ENCODE peak calls at places on chromosomes 4 and X, in four cellular contexts. N is HEK293T, Y is NCI-H1105, L is T-helper 17 cell. S is an unnamed sample.
A peak's percentile ranks its signal among the peaks of the same experiment; 100 is the strongest.

GRCh38 chrX:19377799-19378198 is 34.1 kb downstream of the PDHA1 start:
- DNase-seq in N (no peak), Y (no peak), L (no peak), S (no peak)

GRCh38 chr4:158827475-158828085 is 58.8 kb downstream of the FNIP2 start:
- DNase-seq in N (no peak), Y (no peak), L (no peak), S (no peak)

GRCh38 chr4:17561195-17561909 is 15.6 kb upstream of the LAP3 start:
- DNase-seq in N (no peak), Y (no peak), L (no peak), S (no peak)

GRCh38 chr4:60884545-60884944 is 315.6 kb upstream of the ADGRL3 start:
- DNase-seq in N (no peak), Y (no peak), L (no peak), S (no peak)

GRCh38 chr4:17812125-17812524 is 1.3 kb downstream of the NCAPG start:
- DNase-seq in N (no peak), Y (no peak), L (no peak), S (no peak)

GRCh38 chr4:39054497-39054896 is 7.5 kb upstream of the KLHL5 start:
- DNase-seq in N (no peak), Y (no peak), L (no peak), S (no peak)

GRCh38 chrX:151825927-151826471 is 86.7 kb upstream of the MAGEA4 start:
- DNase-seq in N (no peak), Y (no peak), L (no peak), S (no peak)

GRCh38 chr4:83369825-83370639 is 35.4 kb upstream of the HPSE start:
- DNase-seq in N (no peak), Y (no peak), L (no peak), S (no peak)

GRCh38 chr4:105896984-105897760 is 1.9 kb downstream of the NPNT start:
- DNase-seq in N (no peak), Y (no peak), L (no peak), S (no peak)

GRCh38 chr4:147362868-147363440 is 117.9 kb upstream of the EDNRA start:
- DNase-seq in N (no peak), Y (peak; percentile 55), L (no peak), S (no peak)

GRCh38 chr4:41646862-41647261 is 101.7 kb downstream of the PHOX2B start:
- DNase-seq in N (no peak), Y (no peak), L (no peak), S (no peak)

GRCh38 chrX:110407910-110408545 is 49.4 kb downstream of the RTL9 start:
- DNase-seq in N (peak; percentile 77), Y (peak; percentile 54), L (peak; percentile 36), S (peak; percentile 39)

GRCh38 chr4:69194166-69194565 is 20.4 kb downstream of the UGT2B11 start:
- DNase-seq in N (no peak), Y (no peak), L (no peak), S (no peak)

GRCh38 chrX:55109304-55109703 is 20.5 kb downstream of the PAGE2 start:
- DNase-seq in N (no peak), Y (no peak), L (no peak), S (no peak)

GRCh38 chrX:115892787-115893671 is 277.5 kb upstream of the AGTR2 start:
- DNase-seq in N (peak; percentile 65), Y (no peak), L (no peak), S (peak; percentile 36)

GRCh38 chr4:39032218-39033085 is at the start of gene TMEM156:
- DNase-seq in N (no peak), Y (no peak), L (no peak), S (peak; percentile 69)

GRCh38 chrX:27600686-27601085 is 10.5 kb downstream of the DCAF8L2 start:
- DNase-seq in N (no peak), Y (no peak), L (no peak), S (no peak)

GRCh38 chr4:73897380-73898136 is 28.4 kb downstream of the CXCL1 start:
- DNase-seq in N (no peak), Y (no peak), L (no peak), S (no peak)

GRCh38 chr4:112270643-112271484 is 14.8 kb downstream of the TIFA start:
- DNase-seq in N (no peak), Y (no peak), L (no peak), S (no peak)

GRCh38 chrX:84909151-84909550 is 94.5 kb upstream of the APOOL start:
- DNase-seq in N (no peak), Y (no peak), L (no peak), S (no peak)

GRCh38 chr4:13627606-13628301 is at the start of gene BOD1L1:
- DNase-seq in N (peak; percentile 87), Y (peak; percentile 51), L (peak; percentile 45), S (peak; percentile 89)

GRCh38 chrX:118853596-118853995 is 30.0 kb downstream of the ZCCHC12 start:
- DNase-seq in N (no peak), Y (no peak), L (no peak), S (no peak)

GRCh38 chrX:12657881-12658280 is 133.3 kb upstream of the PRPS2 start:
- DNase-seq in N (no peak), Y (no peak), L (no peak), S (peak; percentile 0)

GRCh38 chrX:23373129-23373804 is 38.6 kb downstream of the PTCHD1 start:
- DNase-seq in N (no peak), Y (no peak), L (no peak), S (no peak)

GRCh38 chrX:56793533-56794320 is 64.7 kb downstream of the NBDY start:
- DNase-seq in N (no peak), Y (no peak), L (no peak), S (no peak)

GRCh38 chrX:139759637-139760036 is 51.7 kb upstream of the MCF2 start:
- DNase-seq in N (peak; percentile 27), Y (no peak), L (no peak), S (no peak)

GRCh38 chr4:127775843-127776242 is 6.3 kb upstream of the HSPA4L start:
- DNase-seq in N (no peak), Y (no peak), L (no peak), S (no peak)

GRCh38 chrX:118780509-118780908 is 43.1 kb upstream of the ZCCHC12 start:
- DNase-seq in N (no peak), Y (no peak), L (no peak), S (no peak)

GRCh38 chrX:39609941-39610340 is 487.8 kb downstream of the BCOR start:
- DNase-seq in N (no peak), Y (no peak), L (no peak), S (no peak)